ENCODE peak calls at places on chromosomes 5 and 9, in five cellular contexts. B is body of pancreas, R is pancreas, G is AG04450, H is left ventricle myocardium inferior. F is an unnamed sample.

GRCh38 chr5:152462021-152462721 is 57.1 kb upstream of the NMUR2 start:
- DNase-seq in B (no peak), R (no peak), G (no peak), H (no peak), F (no peak)

GRCh38 chr5:172775326-172776234 is 4.6 kb upstream of the DUSP1 start:
- DNase-seq in B (peak; percentile 54), R (no peak), G (no peak), H (peak; percentile 60), F (peak; percentile 76)

GRCh38 chr5:14512574-14512973 is 69.0 kb upstream of the OTULINL start:
- DNase-seq in B (no peak), R (no peak), G (no peak), H (no peak), F (no peak)

GRCh38 chr5:73957397-73958001 is 331.5 kb downstream of the ARHGEF28 start:
- DNase-seq in B (no peak), R (no peak), G (no peak), H (no peak), F (no peak)

GRCh38 chr5:42784132-42784531 is 27.5 kb downstream of the CCDC152 start:
- DNase-seq in B (no peak), R (no peak), G (no peak), H (no peak), F (no peak)

GRCh38 chr9:134894136-134894860 is 13.7 kb downstream of the FCN2 start:
- DNase-seq in B (no peak), R (no peak), G (no peak), H (no peak), F (no peak)

GRCh38 chr9:115063058-115063850 is 54.7 kb downstream of the TNC start:
- DNase-seq in B (no peak), R (no peak), G (peak; percentile 15), H (no peak), F (peak; percentile 47)

GRCh38 chr5:90803891-90804290 is 245.3 kb downstream of the ADGRV1 start:
- DNase-seq in B (no peak), R (no peak), G (no peak), H (no peak), F (no peak)

GRCh38 chr9:70398145-70398556 is 16.3 kb downstream of the KLF9 start:
- DNase-seq in B (no peak), R (no peak), G (no peak), H (no peak), F (no peak)

GRCh38 chr9:26471271-26471670 is 421.3 kb downstream of the CAAP1 start:
- DNase-seq in B (no peak), R (no peak), G (no peak), H (no peak), F (no peak)

GRCh38 chr9:83062011-83062652 is 810 bp downstream of the RASEF start:
- DNase-seq in B (peak; percentile 92), R (peak; percentile 83), G (no peak), H (peak; percentile 15), F (no peak)

GRCh38 chr5:128227984-128228383 is 144.4 kb downstream of the SLC12A2 start:
- DNase-seq in B (no peak), R (no peak), G (peak; percentile 47), H (no peak), F (no peak)

GRCh38 chr5:143717400-143717799 is 94.6 kb upstream of the HMHB1 start:
- DNase-seq in B (no peak), R (no peak), G (no peak), H (no peak), F (peak; percentile 79)

GRCh38 chr5:151555760-151556576 is 35.2 kb downstream of the FAT2 start:
- DNase-seq in B (no peak), R (no peak), G (no peak), H (no peak), F (no peak)

GRCh38 chr5:2239237-2239910 is 356.6 kb upstream of the IRX4 start:
- DNase-seq in B (no peak), R (no peak), G (no peak), H (no peak), F (no peak)

GRCh38 chr5:176492431-176492830 is 44.2 kb downstream of the FAF2 start:
- DNase-seq in B (no peak), R (no peak), G (no peak), H (no peak), F (no peak)

GRCh38 chr9:36865731-36866635 is 168.1 kb downstream of the PAX5 start:
- DNase-seq in B (no peak), R (no peak), G (no peak), H (no peak), F (no peak)

GRCh38 chr9:96651626-96652025 is 3.5 kb downstream of the PRXL2C start:
- DNase-seq in B (no peak), R (no peak), G (no peak), H (no peak), F (no peak)

GRCh38 chr9:112819635-112820496 is 69.3 kb downstream of the SNX30 start:
- DNase-seq in B (peak; percentile 35), R (peak; percentile 28), G (peak; percentile 50), H (peak; percentile 39), F (peak; percentile 29)

GRCh38 chr9:90060256-90060655 is 455.4 kb downstream of the GADD45G start:
- DNase-seq in B (no peak), R (no peak), G (no peak), H (no peak), F (no peak)

GRCh38 chr5:40429258-40430111 is 250.2 kb upstream of the PTGER4 start:
- DNase-seq in B (no peak), R (no peak), G (no peak), H (peak; percentile 26), F (no peak)

GRCh38 chr9:135101926-135102325 is 14.5 kb downstream of the OLFM1 start:
- DNase-seq in B (no peak), R (no peak), G (no peak), H (no peak), F (no peak)

GRCh38 chr9:33374634-33375237 is 27.6 kb downstream of the AQP7 start:
- DNase-seq in B (peak; percentile 80), R (peak; percentile 73), G (peak; percentile 47), H (peak; percentile 56), F (peak; percentile 17)

GRCh38 chr9:83533296-83533695 is 4.9 kb downstream of the FRMD3 start:
- DNase-seq in B (no peak), R (no peak), G (no peak), H (no peak), F (no peak)

GRCh38 chr9:77981332-77981731 is 50.3 kb downstream of the GNAQ start:
- DNase-seq in B (peak; percentile 51), R (peak; percentile 64), G (no peak), H (no peak), F (no peak)

GRCh38 chr5:148788636-148789035 is 37.8 kb upstream of the ADRB2 start:
- DNase-seq in B (no peak), R (no peak), G (no peak), H (no peak), F (no peak)

GRCh38 chr9:4620881-4621555 is 41.1 kb upstream of the PLPP6 start:
- DNase-seq in B (no peak), R (no peak), G (no peak), H (no peak), F (no peak)

GRCh38 chr9:136857166-136857565 is 5.0 kb downstream of the MAMDC4 start:
- DNase-seq in B (peak; percentile 26), R (no peak), G (no peak), H (peak; percentile 12), F (no peak)

GRCh38 chr9:136709454-136710109 is 2.8 kb upstream of the DIPK1B start:
- DNase-seq in B (no peak), R (no peak), G (no peak), H (no peak), F (no peak)

GRCh38 chr9:135799261-135799660 is 97.3 kb downstream of the KCNT1 start:
- DNase-seq in B (no peak), R (no peak), G (no peak), H (no peak), F (no peak)

GRCh38 chr5:26942481-26942880 is 95.9 kb downstream of the CDH9 start:
- DNase-seq in B (no peak), R (no peak), G (peak; percentile 11), H (no peak), F (no peak)

GRCh38 chr9:2116073-2116472 is 100.9 kb downstream of the SMARCA2 start:
- DNase-seq in B (no peak), R (no peak), G (no peak), H (no peak), F (no peak)

GRCh38 chr5:165714594-165714993 is 2209.2 kb downstream of the MAT2B start:
- DNase-seq in B (no peak), R (no peak), G (no peak), H (no peak), F (no peak)

GRCh38 chr5:65391591-65391990 is 90.1 kb downstream of the ADAMTS6 start:
- DNase-seq in B (no peak), R (no peak), G (no peak), H (no peak), F (no peak)

GRCh38 chr5:136028782-136029742 is at the start of gene TGFBI:
- DNase-seq in B (peak; percentile 57), R (peak; percentile 68), G (peak; percentile 30), H (peak; percentile 82), F (no peak)

DNA sequence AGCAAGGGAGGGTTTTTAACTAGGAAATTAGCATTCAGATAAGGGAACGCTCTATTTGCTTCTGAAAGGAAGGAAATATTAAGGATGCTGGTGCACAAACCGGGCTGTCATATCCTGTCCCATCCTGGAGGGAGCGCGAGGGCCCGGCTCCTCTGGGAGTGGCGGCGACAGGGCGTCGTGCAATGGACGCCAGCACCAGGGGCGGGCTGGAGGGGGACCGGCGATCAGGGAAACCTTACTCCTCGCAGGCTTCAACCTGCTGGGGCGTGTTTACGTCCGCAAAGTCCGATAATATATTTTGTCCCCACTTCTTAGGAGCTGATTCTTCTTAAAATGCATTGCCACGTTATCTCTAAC is 197.1 kb upstream of the TBCA start:
- DNase-seq in B (no peak), R (no peak), G (no peak), H (no peak), F (no peak)
- TF ChIP-seq CTCF in B (no peak), R (no peak), G (no peak), H (no peak), F (no peak)

DNA sequence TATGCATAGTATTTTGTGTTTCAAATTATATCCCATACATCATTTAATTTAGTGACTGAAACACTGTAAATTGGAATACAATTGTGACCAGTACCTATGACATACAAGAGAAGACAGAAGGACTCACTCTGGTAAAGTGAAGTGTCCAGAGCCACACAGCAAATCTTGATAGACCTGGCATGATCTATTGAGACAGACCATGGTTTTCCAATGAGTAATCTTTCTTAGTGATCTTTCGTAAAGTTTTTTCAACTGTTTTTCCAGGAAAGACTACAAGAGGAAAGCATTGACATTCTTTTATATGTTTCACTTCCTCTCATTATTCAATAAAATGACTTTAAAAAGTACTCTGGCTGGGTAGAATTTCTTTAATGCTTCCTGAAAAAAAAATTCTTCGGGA is 43.3 kb upstream of the ALDH1A1 start:
- DNase-seq in B (no peak), R (no peak), G (no peak), H (no peak), F (no peak)
- H3K4me3 ChIP-seq in B (no peak overlapping the region), R (no peak overlapping the region), G (no peak overlapping the region), H (no peak overlapping the region), F (no peak overlapping the region)

GRCh38 chr5:160787247-160787646 is 64.8 kb downstream of the ATP10B start:
- DNase-seq in B (peak; percentile 61), R (peak; percentile 48), G (no peak), H (no peak), F (no peak)
- TF ChIP-seq CTCF in B (peak; percentile 36), R (peak; percentile 43), G (peak; percentile 25), H (no peak), F (no peak)

GRCh38 chr9:128271112-128271511 is 4.7 kb downstream of the GOLGA2 start:
- DNase-seq in B (no peak), R (no peak), G (no peak), H (no peak), F (no peak)
- H3K4me3 ChIP-seq in B (no peak overlapping the region), R (no peak overlapping the region), G (no peak overlapping the region), H (no peak overlapping the region), F (no peak overlapping the region)

GRCh38 chr5:63230754-63231153 is 652.1 kb downstream of the LRRC70 start:
- DNase-seq in B (no peak), R (no peak), G (no peak), H (no peak), F (no peak)
- TF ChIP-seq CTCF in B (no peak), R (no peak), G (no peak), H (no peak), F (no peak)